ENCODE peak calls at places on chromosomes 2 and 18, in ten cellular contexts. O is GM04503; X is OCI-LY7; C is skeletal muscle cell; E is GM13977; L is posterior cingulate gyrus; U is psoas muscle; J is foreskin fibroblast; V is uterus; P is naive thymus-derived CD8-positive, alpha-beta T cell. D is an unnamed sample.
A peak's percentile ranks its signal among the peaks of the same experiment; 100 is the strongest.

GRCh38 chr2:235390108-235390815 is 103.6 kb upstream of the AGAP1 start:
- DNase-seq in O (no peak), X (peak; percentile 68), C (no peak), E (no peak), L (no peak), U (no peak), J (no peak), V (no peak), P (peak; percentile 31), D (peak; percentile 55)

GRCh38 chr2:173652311-173652710 is 297.6 kb downstream of the CDCA7 start:
- DNase-seq in O (peak; percentile 74), X (no peak), C (peak; percentile 83), E (no peak), L (no peak), U (no peak), J (peak; percentile 85), V (no peak), P (no peak), D (peak; percentile 81)

GRCh38 chr2:45874324-45874723 is 222.8 kb downstream of the PRKCE start:
- DNase-seq in O (no peak), X (no peak), C (no peak), E (no peak), L (no peak), U (peak; percentile 88), J (no peak), V (no peak), P (no peak), D (no peak)

GRCh38 chr2:404581-404980 is 116.7 kb upstream of the ALKAL2 start:
- DNase-seq in O (no peak), X (no peak), C (no peak), E (no peak), L (no peak), U (no peak), J (no peak), V (no peak), P (no peak), D (no peak)

GRCh38 chr2:191173206-191173605 is 22.4 kb upstream of the STAT4 start:
- DNase-seq in O (no peak), X (no peak), C (no peak), E (no peak), L (no peak), U (no peak), J (no peak), V (no peak), P (no peak), D (no peak)

GRCh38 chr2:37698931-37699481 is 27.6 kb upstream of the CDC42EP3 start:
- DNase-seq in O (no peak), X (no peak), C (no peak), E (no peak), L (no peak), U (no peak), J (no peak), V (no peak), P (no peak), D (no peak)

GRCh38 chr2:212649646-212650045 is 111.0 kb upstream of the ERBB4 start:
- DNase-seq in O (no peak), X (no peak), C (no peak), E (no peak), L (no peak), U (no peak), J (no peak), V (no peak), P (no peak), D (no peak)

GRCh38 chr2:196696423-196697073 is 57.0 kb downstream of the CCDC150 start:
- DNase-seq in O (no peak), X (no peak), C (peak; percentile 73), E (no peak), L (no peak), U (no peak), J (peak; percentile 35), V (no peak), P (no peak), D (peak; percentile 94)

GRCh38 chr18:24065942-24066341 is 51.4 kb downstream of the TTC39C start:
- DNase-seq in O (no peak), X (no peak), C (no peak), E (no peak), L (no peak), U (no peak), J (no peak), V (no peak), P (no peak), D (no peak)

GRCh38 chr2:25400576-25401241 is 59.0 kb upstream of the DNMT3A start:
- DNase-seq in O (no peak), X (no peak), C (no peak), E (no peak), L (no peak), U (no peak), J (no peak), V (no peak), P (no peak), D (no peak)